ENCODE peak calls at places on chromosome 14, in nine cellular contexts. M is frontal cortex; Q is activated CD4-positive, alpha-beta T cell treated with anti-CD3 and anti-CD28 coated beads, Interleukin-2, amount 50 U/mL, for 1 hour; G is activated naive CD4-positive, alpha-beta T cell treated with Interleukin-2 at 50 U/mL for 16 hours; Z is D341Med; U is left kidney; X is T-helper 9 cell; N is tibial artery; B is central memory CD4-positive, alpha-beta T cell. Y is an unnamed sample.

GRCh38 chr14:104892517-104893434 is 27.7 kb downstream of the CEP170B start:
- DNase-seq in M (no peak), N (no peak), Z (no peak), X (no peak), Q (no peak), U (no peak), B (no peak), G (no peak), Y (no peak)

GRCh38 chr14:99904506-99904905 is 111.3 kb downstream of the EML1 start:
- DNase-seq in G (no peak), N (no peak), M (no peak), Q (no peak), X (no peak), B (no peak), Z (no peak), U (no peak), Y (no peak)

GRCh38 chr14:55198749-55199148 is 7.4 kb upstream of the DLGAP5 start:
- DNase-seq in M (no peak), N (no peak), G (no peak), Q (no peak), X (no peak), Z (no peak), B (no peak), U (no peak), Y (no peak)

GRCh38 chr14:84826349-84826748 is 703.6 kb upstream of the FLRT2 start:
- DNase-seq in U (no peak), G (no peak), B (no peak), M (peak), Z (no peak), Q (no peak), N (no peak), X (no peak), Y (no peak)

GRCh38 chr14:100202712-100203111 is 36.2 kb upstream of the YY1 start:
- DNase-seq in B (no peak), G (no peak), Z (no peak), N (no peak), U (no peak), X (no peak), M (no peak), Q (no peak), Y (no peak)

GRCh38 chr14:92703516-92703915 is 44.9 kb downstream of the LGMN start:
- DNase-seq in Q (no peak), B (no peak), Z (no peak), X (no peak), N (no peak), U (no peak), M (no peak), G (no peak), Y (no peak)

GRCh38 chr14:99246536-99247083 is 25.4 kb downstream of the BCL11B start:
- DNase-seq in Z (no peak), G (peak), U (peak), N (no peak), Q (peak), M (no peak), X (peak), B (peak), Y (no peak)

GRCh38 chr14:65506801-65507200 is 94.3 kb downstream of the FUT8 start:
- DNase-seq in Z (no peak), M (no peak), U (no peak), Q (no peak), N (no peak), B (no peak), G (no peak), X (no peak), Y (no peak)

GRCh38 chr14:23694085-23694975 is 58.2 kb downstream of the DHRS2 start:
- DNase-seq in B (no peak), N (no peak), M (no peak), X (no peak), Z (no peak), U (peak), G (no peak), Q (no peak), Y (no peak)

GRCh38 chr14:29926701-29927595 is 699 bp downstream of the PRKD1 start:
- DNase-seq in B (no peak), Z (peak), G (no peak), M (peak), U (peak), X (no peak), Q (no peak), N (peak), Y (peak)

GRCh38 chr14:69214376-69214775 is 23.1 kb downstream of the EXD2 start:
- DNase-seq in M (peak), U (peak), X (no peak), Q (no peak), N (no peak), Z (no peak), B (no peak), G (no peak), Y (no peak)

GRCh38 chr14:78933948-78934524 is 763.9 kb downstream of the NRXN3 start:
- DNase-seq in Z (peak), M (peak), B (no peak), U (peak), G (no peak), X (no peak), Q (no peak), N (no peak), Y (peak)

GRCh38 chr14:64640839-64641238 is 63.4 kb upstream of the PLEKHG3 start:
- DNase-seq in Z (no peak), B (no peak), U (no peak), G (no peak), N (no peak), M (no peak), Q (no peak), X (no peak), Y (no peak)

GRCh38 chr14:33184587-33184986 is 245.9 kb downstream of the NPAS3 start:
- DNase-seq in Z (no peak), B (no peak), Q (no peak), N (no peak), G (no peak), M (no peak), X (no peak), U (peak), Y (no peak)

GRCh38 chr14:100096656-100097055 is 31.4 kb downstream of the EVL start:
- DNase-seq in M (no peak), B (no peak), Q (no peak), G (no peak), U (no peak), N (no peak), X (no peak), Z (no peak), Y (no peak)

GRCh38 chr14:22602011-22602410 is 3.9 kb downstream of the ABHD4 start:
- DNase-seq in G (no peak), B (no peak), Z (no peak), N (no peak), X (no peak), M (no peak), U (no peak), Q (no peak), Y (no peak)

GRCh38 chr14:67373347-67373746 is 13.2 kb downstream of the EIF2S1 start:
- DNase-seq in Z (no peak), B (no peak), X (no peak), U (no peak), G (no peak), N (no peak), M (no peak), Q (no peak), Y (no peak)

GRCh38 chr14:60482743-60483142 is 3.1 kb downstream of the C14orf39 start:
- DNase-seq in N (no peak), X (no peak), B (no peak), Q (no peak), G (no peak), M (no peak), Z (no peak), U (no peak), Y (no peak)

GRCh38 chr14:106578479-106578878 is 1052.1 kb downstream of the TMEM121 start:
- DNase-seq in M (no peak), Q (no peak), G (no peak), N (no peak), X (no peak), U (no peak), B (no peak), Z (no peak), Y (peak)

GRCh38 chr14:65639216-65639615 is 226.7 kb downstream of the FUT8 start:
- DNase-seq in B (no peak), U (no peak), X (no peak), Z (no peak), G (no peak), N (no peak), Q (no peak), M (no peak), Y (no peak)

GRCh38 chr14:95529242-95529641 is 5.6 kb upstream of the GLRX5 start:
- DNase-seq in Q (no peak), G (no peak), N (no peak), U (no peak), B (no peak), X (no peak), M (no peak), Z (no peak), Y (no peak)

GRCh38 chr14:105376521-105377440 is 21.6 kb upstream of the TEX22 start:
- DNase-seq in N (no peak), G (no peak), M (no peak), Q (no peak), X (no peak), B (no peak), U (no peak), Z (no peak), Y (no peak)

GRCh38 chr14:70655110-70655826 is 13.6 kb downstream of the TTC9 start:
- DNase-seq in N (no peak), G (peak), U (peak), Z (no peak), B (peak), Q (peak), M (no peak), X (peak), Y (peak)

GRCh38 chr14:102906616-102907302 is 15.7 kb upstream of the AMN start:
- DNase-seq in Z (no peak), N (no peak), M (no peak), B (no peak), X (no peak), G (no peak), Q (no peak), U (no peak), Y (no peak)

GRCh38 chr14:101002738-101003137 is 99.2 kb upstream of the RTL1 start:
- DNase-seq in N (no peak), U (no peak), X (no peak), Q (no peak), M (no peak), Z (no peak), G (no peak), B (no peak), Y (no peak)

GRCh38 chr14:71488703-71489141 is 443.5 kb upstream of the RGS6 start:
- DNase-seq in U (no peak), G (no peak), X (no peak), M (no peak), Z (no peak), B (no peak), Q (no peak), N (no peak), Y (no peak)

GRCh38 chr14:36238666-36239363 is 62.3 kb upstream of the PTCSC3 start:
- DNase-seq in G (peak), U (no peak), Q (no peak), Z (no peak), X (no peak), N (no peak), B (no peak), M (no peak), Y (no peak)

GRCh38 chr14:81296263-81296923 is 75.6 kb upstream of the GTF2A1 start:
- DNase-seq in N (no peak), Q (no peak), G (no peak), M (no peak), B (no peak), X (no peak), U (no peak), Z (no peak), Y (no peak)

GRCh38 chr14:77279719-77280118 is 8.7 kb upstream of the NGB start:
- DNase-seq in G (no peak), M (no peak), Q (no peak), U (no peak), Z (no peak), X (no peak), B (no peak), N (no peak), Y (no peak)